ENCODE peak calls at places on chromosomes 13 and 19, in five cellular contexts. One of them, this sample, is unnamed.

GRCh38 chr13:110424596-110425443 is 117.7 kb downstream of the COL4A2 start:
- DNase-seq in activated naive CD8-positive, alpha-beta T cell treated with anti-CD3 and anti-CD28 coated beads, Interleukin-2, amount 50 U/mL, for 24 hours: no peak
- DNase-seq in osteoblast: no peak
- DNase-seq in hypothalamus: no peak
- DNase-seq in NCI-H1105: no peak
- DNase-seq in this sample: no peak

GRCh38 chr13:46575843-46576242 is 22.9 kb downstream of the LRCH1 start:
- DNase-seq in activated naive CD8-positive, alpha-beta T cell treated with anti-CD3 and anti-CD28 coated beads, Interleukin-2, amount 50 U/mL, for 24 hours: no peak
- DNase-seq in osteoblast: no peak
- DNase-seq in hypothalamus: no peak
- DNase-seq in NCI-H1105: no peak
- DNase-seq in this sample: no peak

GRCh38 chr13:49346460-49346859 is 97.4 kb downstream of the CAB39L start:
- DNase-seq in activated naive CD8-positive, alpha-beta T cell treated with anti-CD3 and anti-CD28 coated beads, Interleukin-2, amount 50 U/mL, for 24 hours: no peak
- DNase-seq in osteoblast: no peak
- DNase-seq in hypothalamus: no peak
- DNase-seq in NCI-H1105: no peak
- DNase-seq in this sample: no peak

GRCh38 chr19:52138614-52139290 is 986 bp downstream of the ZNF616 start:
- DNase-seq in activated naive CD8-positive, alpha-beta T cell treated with anti-CD3 and anti-CD28 coated beads, Interleukin-2, amount 50 U/mL, for 24 hours: peak; percentile 44
- DNase-seq in osteoblast: no peak
- DNase-seq in hypothalamus: no peak
- DNase-seq in NCI-H1105: peak; percentile 51
- DNase-seq in this sample: peak; percentile 59

GRCh38 chr19:33719366-33720154 is 77.1 kb upstream of the KCTD15 start:
- DNase-seq in activated naive CD8-positive, alpha-beta T cell treated with anti-CD3 and anti-CD28 coated beads, Interleukin-2, amount 50 U/mL, for 24 hours: no peak
- DNase-seq in osteoblast: peak; percentile 58
- DNase-seq in hypothalamus: no peak
- DNase-seq in NCI-H1105: no peak
- DNase-seq in this sample: peak; percentile 46

GRCh38 chr13:104253063-104253680 is 1187.0 kb upstream of the SLC10A2 start:
- DNase-seq in activated naive CD8-positive, alpha-beta T cell treated with anti-CD3 and anti-CD28 coated beads, Interleukin-2, amount 50 U/mL, for 24 hours: no peak
- DNase-seq in osteoblast: no peak
- DNase-seq in hypothalamus: no peak
- DNase-seq in NCI-H1105: peak; percentile 17
- DNase-seq in this sample: no peak

GRCh38 chr13:72255908-72256307 is 388.9 kb upstream of the DACH1 start:
- DNase-seq in activated naive CD8-positive, alpha-beta T cell treated with anti-CD3 and anti-CD28 coated beads, Interleukin-2, amount 50 U/mL, for 24 hours: no peak
- DNase-seq in osteoblast: no peak
- DNase-seq in hypothalamus: no peak
- DNase-seq in NCI-H1105: no peak
- DNase-seq in this sample: no peak

GRCh38 chr19:34351382-34351802 is 13.6 kb upstream of the GPI start:
- DNase-seq in activated naive CD8-positive, alpha-beta T cell treated with anti-CD3 and anti-CD28 coated beads, Interleukin-2, amount 50 U/mL, for 24 hours: no peak
- DNase-seq in osteoblast: no peak
- DNase-seq in hypothalamus: no peak
- DNase-seq in NCI-H1105: no peak
- DNase-seq in this sample: no peak

GRCh38 chr19:703651-704446 is 4.9 kb upstream of the PALM start:
- DNase-seq in activated naive CD8-positive, alpha-beta T cell treated with anti-CD3 and anti-CD28 coated beads, Interleukin-2, amount 50 U/mL, for 24 hours: peak; percentile 72
- DNase-seq in osteoblast: peak; percentile 79
- DNase-seq in hypothalamus: peak; percentile 6
- DNase-seq in NCI-H1105: no peak
- DNase-seq in this sample: no peak

GRCh38 chr19:30017172-30017571 is 75.1 kb downstream of the URI1 start:
- DNase-seq in activated naive CD8-positive, alpha-beta T cell treated with anti-CD3 and anti-CD28 coated beads, Interleukin-2, amount 50 U/mL, for 24 hours: no peak
- DNase-seq in osteoblast: no peak
- DNase-seq in hypothalamus: no peak
- DNase-seq in NCI-H1105: no peak
- DNase-seq in this sample: no peak

GRCh38 chr19:58558066-58558622 is at the start of gene UBE2M:
- DNase-seq in activated naive CD8-positive, alpha-beta T cell treated with anti-CD3 and anti-CD28 coated beads, Interleukin-2, amount 50 U/mL, for 24 hours: no peak
- DNase-seq in osteoblast: no peak
- DNase-seq in hypothalamus: no peak
- DNase-seq in NCI-H1105: no peak
- DNase-seq in this sample: no peak

GRCh38 chr19:4010808-4011110 is 3.2 kb downstream of the PIAS4 start:
- DNase-seq in activated naive CD8-positive, alpha-beta T cell treated with anti-CD3 and anti-CD28 coated beads, Interleukin-2, amount 50 U/mL, for 24 hours: no peak
- DNase-seq in osteoblast: no peak
- DNase-seq in hypothalamus: no peak
- DNase-seq in NCI-H1105: no peak
- DNase-seq in this sample: no peak

GRCh38 chr13:19910336-19911072 is 47.1 kb upstream of the ZMYM5 start:
- DNase-seq in activated naive CD8-positive, alpha-beta T cell treated with anti-CD3 and anti-CD28 coated beads, Interleukin-2, amount 50 U/mL, for 24 hours: no peak
- DNase-seq in osteoblast: peak; percentile 65
- DNase-seq in hypothalamus: no peak
- DNase-seq in NCI-H1105: no peak
- DNase-seq in this sample: no peak

GRCh38 chr13:24512208-24513068 is at the start of gene PARP4:
- DNase-seq in activated naive CD8-positive, alpha-beta T cell treated with anti-CD3 and anti-CD28 coated beads, Interleukin-2, amount 50 U/mL, for 24 hours: peak; percentile 73
- DNase-seq in osteoblast: peak; percentile 94
- DNase-seq in hypothalamus: peak; percentile 39
- DNase-seq in NCI-H1105: peak; percentile 42
- DNase-seq in this sample: peak; percentile 14

GRCh38 chr13:62920181-62920580 is 1504.5 kb upstream of the PCDH20 start:
- DNase-seq in activated naive CD8-positive, alpha-beta T cell treated with anti-CD3 and anti-CD28 coated beads, Interleukin-2, amount 50 U/mL, for 24 hours: no peak
- DNase-seq in osteoblast: no peak
- DNase-seq in hypothalamus: no peak
- DNase-seq in NCI-H1105: no peak
- DNase-seq in this sample: no peak

GRCh38 chr13:28493740-28494536 is 990 bp downstream of the FLT1 start:
- DNase-seq in activated naive CD8-positive, alpha-beta T cell treated with anti-CD3 and anti-CD28 coated beads, Interleukin-2, amount 50 U/mL, for 24 hours: peak; percentile 9
- DNase-seq in osteoblast: peak; percentile 86
- DNase-seq in hypothalamus: no peak
- DNase-seq in NCI-H1105: no peak
- DNase-seq in this sample: no peak

GRCh38 chr19:13588953-13589833 is 82.9 kb upstream of the CACNA1A start:
- DNase-seq in activated naive CD8-positive, alpha-beta T cell treated with anti-CD3 and anti-CD28 coated beads, Interleukin-2, amount 50 U/mL, for 24 hours: peak; percentile 87
- DNase-seq in osteoblast: peak; percentile 92
- DNase-seq in hypothalamus: peak; percentile 26
- DNase-seq in NCI-H1105: peak; percentile 55
- DNase-seq in this sample: no peak

GRCh38 chr13:78875792-78876580 is 217.0 kb upstream of the OBI1 start:
- DNase-seq in activated naive CD8-positive, alpha-beta T cell treated with anti-CD3 and anti-CD28 coated beads, Interleukin-2, amount 50 U/mL, for 24 hours: no peak
- DNase-seq in osteoblast: no peak
- DNase-seq in hypothalamus: no peak
- DNase-seq in NCI-H1105: no peak
- DNase-seq in this sample: no peak

GRCh38 chr19:33638167-33639033 is 16.6 kb downstream of the CHST8 start:
- DNase-seq in activated naive CD8-positive, alpha-beta T cell treated with anti-CD3 and anti-CD28 coated beads, Interleukin-2, amount 50 U/mL, for 24 hours: no peak
- DNase-seq in osteoblast: no peak
- DNase-seq in hypothalamus: no peak
- DNase-seq in NCI-H1105: peak; percentile 49
- DNase-seq in this sample: no peak

GRCh38 chr19:21101511-21102242 is 19.7 kb downstream of the ZNF714 start:
- DNase-seq in activated naive CD8-positive, alpha-beta T cell treated with anti-CD3 and anti-CD28 coated beads, Interleukin-2, amount 50 U/mL, for 24 hours: no peak
- DNase-seq in osteoblast: peak; percentile 47
- DNase-seq in hypothalamus: no peak
- DNase-seq in NCI-H1105: no peak
- DNase-seq in this sample: no peak

GRCh38 chr13:106036870-106037269 is 498.6 kb downstream of the EFNB2 start:
- DNase-seq in activated naive CD8-positive, alpha-beta T cell treated with anti-CD3 and anti-CD28 coated beads, Interleukin-2, amount 50 U/mL, for 24 hours: no peak
- DNase-seq in osteoblast: no peak
- DNase-seq in hypothalamus: no peak
- DNase-seq in NCI-H1105: no peak
- DNase-seq in this sample: no peak